ENCODE peak calls at places on chromosomes 11 and 22, in four cellular contexts. L is tibial nerve, B is HCT116, C is A549. X is an unnamed sample.

GRCh38 chr22:26430600-26430999 is 1.5 kb downstream of the ASPHD2 start:
- DNase-seq in L (no peak), B (no peak), C (no peak), X (no peak)

GRCh38 chr22:36212896-36213295 is 11.3 kb upstream of the APOL4 start:
- DNase-seq in L (no peak), B (no peak), C (no peak), X (no peak)

GRCh38 chr11:112453601-112454577 is 193.2 kb upstream of the PLET1 start:
- DNase-seq in L (no peak), B (peak; percentile 34), C (peak; percentile 25), X (peak; percentile 19)

GRCh38 chr11:76642341-76642740 is 28.2 kb downstream of the LRRC32 start:
- DNase-seq in L (no peak), B (no peak), C (no peak), X (no peak)

GRCh38 chr11:95231881-95232605 is 1.0 kb upstream of the SESN3 start:
- DNase-seq in L (peak; percentile 56), B (no peak), C (no peak), X (no peak)

GRCh38 chr22:37431811-37432707 is 4.8 kb upstream of the ELFN2 start:
- DNase-seq in L (no peak), B (peak; percentile 89), C (peak; percentile 75), X (peak; percentile 71)

GRCh38 chr11:28439403-28439802 is 331.2 kb downstream of the METTL15 start:
- DNase-seq in L (no peak), B (no peak), C (no peak), X (no peak)

GRCh38 chr22:42856179-42856864 is 751 bp downstream of the ARFGAP3 start:
- DNase-seq in L (peak; percentile 33), B (no peak), C (no peak), X (no peak)

GRCh38 chr22:19970479-19971275 is 29.1 kb upstream of the TXNRD2 start:
- DNase-seq in L (peak; percentile 72), B (no peak), C (peak; percentile 62), X (peak; percentile 65)

GRCh38 chr11:47220401-47220821 is 5.6 kb downstream of the DDB2 start:
- DNase-seq in L (no peak), B (no peak), C (no peak), X (no peak)

GRCh38 chr11:74321487-74322188 is 10.2 kb upstream of the P4HA3 start:
- DNase-seq in L (peak; percentile 8), B (no peak), C (no peak), X (no peak)
- TF ChIP-seq POLR2A in L (no peak), B (no peak), C (no peak), X (no peak)

DNA sequence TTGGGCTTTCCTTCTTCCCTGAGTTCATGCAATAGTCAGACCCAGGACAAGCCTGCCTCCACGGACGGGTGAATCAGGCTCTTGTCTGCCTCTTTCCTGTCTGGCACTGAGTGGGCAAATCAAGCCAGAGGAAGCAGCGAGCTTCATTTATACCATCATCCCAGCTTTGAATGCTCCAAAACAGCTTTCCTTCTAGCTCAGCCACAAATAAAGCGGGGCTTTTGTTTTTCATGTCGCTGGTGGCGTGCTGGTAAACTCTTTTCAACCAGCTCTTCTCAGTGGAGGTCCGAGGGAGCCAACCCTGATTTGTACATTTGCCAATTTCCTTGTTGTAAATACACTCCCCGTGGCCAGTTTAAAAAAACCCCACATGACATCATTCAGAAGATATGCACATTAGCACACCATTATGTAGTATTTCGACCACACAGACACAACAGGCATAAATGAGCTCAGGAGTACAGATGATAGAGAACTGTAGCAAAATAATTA is 8.6 kb downstream of the C11orf91 start:
- DNase-seq in L (peak; percentile 80), B (peak; percentile 81), C (peak; percentile 69), X (no peak)
- TF ChIP-seq POLR2A in L (no peak), B (no peak), C (no peak), X (no peak)

GRCh38 chr11:64230209-64230984 is at the start of gene DNAJC4:
- DNase-seq in L (peak; percentile 94), B (peak; percentile 89), C (peak; percentile 77), X (peak; percentile 79)
- TF ChIP-seq POLR2A in L (peak; percentile 37), B (no peak), C (peak; percentile 36), X (peak; percentile 31)

GRCh38 chr22:32607086-32607485 is 132.5 kb downstream of the FBXO7 start:
- DNase-seq in L (no peak), B (no peak), C (no peak), X (no peak)

GRCh38 chr22:32603651-32604540 is 129.3 kb downstream of the FBXO7 start:
- DNase-seq in L (no peak), B (no peak), C (no peak), X (no peak)

GRCh38 chr22:32606181-32606580 is 131.6 kb downstream of the FBXO7 start:
- DNase-seq in L (no peak), B (no peak), C (no peak), X (no peak)

GRCh38 chr22:32602154-32602553 is 127.5 kb downstream of the FBXO7 start:
- DNase-seq in L (no peak), B (no peak), C (no peak), X (no peak)

DNA sequence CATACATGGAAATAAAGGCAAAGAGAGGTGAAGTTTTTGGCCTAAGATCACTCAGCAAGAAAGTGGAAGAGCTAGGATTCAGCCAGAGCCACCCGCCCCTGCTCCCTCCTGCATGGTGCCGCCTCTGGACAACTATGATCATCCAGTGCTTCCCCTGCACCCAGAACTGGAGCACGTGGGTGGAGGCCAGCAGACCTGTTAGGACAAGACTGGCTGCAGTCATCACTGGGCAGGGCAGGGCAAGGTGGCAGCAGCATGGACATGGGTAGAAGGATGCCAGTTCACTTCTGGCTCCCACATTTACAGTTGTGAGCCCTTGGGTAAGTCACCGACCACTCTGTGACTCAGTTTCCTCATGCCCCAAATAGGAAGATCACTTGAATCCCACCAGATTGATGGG is 131.0 kb downstream of the FBXO7 start:
- DNase-seq in L (no peak), B (no peak), C (no peak), X (no peak)
- TF ChIP-seq POLR2A in L (no peak), B (no peak), C (no peak), X (no peak)

DNA sequence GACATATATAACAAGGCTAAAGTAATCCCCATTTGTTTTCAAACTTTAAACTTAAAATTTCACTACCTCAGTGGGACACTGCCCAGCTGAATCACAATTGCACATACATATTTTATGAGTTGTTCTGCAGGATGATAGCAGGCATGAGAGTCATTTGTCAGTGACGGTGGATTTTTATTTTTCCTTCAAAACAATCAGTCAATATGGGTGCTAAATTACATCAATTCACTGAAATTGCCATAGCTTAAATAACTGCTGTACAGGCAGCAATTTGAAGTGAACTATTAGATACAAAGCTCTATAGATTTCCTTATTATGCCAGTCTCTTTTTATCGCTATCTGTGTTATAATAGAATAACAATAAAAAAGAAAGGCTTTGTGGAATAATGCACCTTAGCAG is 784.6 kb upstream of the ANO3 start:
- DNase-seq in L (no peak), B (no peak), C (no peak), X (no peak)
- TF ChIP-seq POLR2A in L (no peak), B (no peak), C (no peak), X (no peak)